ENCODE peak calls at places on chromosomes 2 and 18, in six cellular contexts. Z, L, Y, F, J and Q are unnamed samples.
A peak's percentile ranks its signal among the peaks of the same experiment; 100 is the strongest.

GRCh38 chr2:69770747-69771146 is 28.8 kb downstream of the ANXA4 start:
- DNase-seq in F (no peak), Z (no peak), Y (no peak), L (no peak), J (no peak), Q (no peak)

GRCh38 chr2:168729455-168729854 is 73.0 kb upstream of the NOSTRIN start:
- DNase-seq in Z (no peak), J (no peak), Y (no peak), L (no peak), F (no peak), Q (no peak)

GRCh38 chr2:201436141-201436540 is 15.1 kb downstream of the TRAK2 start:
- DNase-seq in J (peak; percentile 61), Z (no peak), Y (peak; percentile 12), L (no peak), F (no peak), Q (peak; percentile 6)

GRCh38 chr2:10097352-10098148 is 17.3 kb upstream of the CYS1 start:
- DNase-seq in L (peak; percentile 69), J (peak; percentile 55), F (peak; percentile 88), Y (peak; percentile 92), Z (no peak), Q (peak; percentile 64)

GRCh38 chr2:6826081-6826913 is 39.4 kb downstream of the CMPK2 start:
- DNase-seq in Z (no peak), F (peak; percentile 46), L (peak; percentile 67), Y (peak; percentile 49), J (peak; percentile 60), Q (peak; percentile 94)

GRCh38 chr2:125516496-125517109 is 1139.4 kb upstream of the GYPC start:
- DNase-seq in Y (no peak), L (peak; percentile 5), Z (peak; percentile 4), F (peak; percentile 15), J (no peak), Q (peak; percentile 2)

GRCh38 chr2:172429351-172429968 is 2.1 kb downstream of the ITGA6 start:
- DNase-seq in Z (no peak), F (no peak), J (peak; percentile 36), Y (peak; percentile 7), L (no peak), Q (peak; percentile 60)

GRCh38 chr18:23071285-23071684 is 64.0 kb upstream of the CABLES1 start:
- DNase-seq in Y (no peak), Z (no peak), J (peak; percentile 53), F (no peak), L (no peak), Q (no peak)

GRCh38 chr2:10903861-10904210 is 7.9 kb upstream of the KCNF1 start:
- DNase-seq in Y (no peak), F (no peak), J (no peak), L (no peak), Z (no peak), Q (no peak)

GRCh38 chr2:163778045-163778753 is 42.4 kb upstream of the FIGN start:
- DNase-seq in F (peak; percentile 79), Y (peak; percentile 72), L (peak; percentile 82), Z (no peak), J (peak; percentile 92), Q (no peak)

GRCh38 chr2:43024515-43024962 is 201.9 kb downstream of the ZFP36L2 start:
- DNase-seq in Z (peak; percentile 50), L (peak; percentile 73), F (peak; percentile 34), J (peak; percentile 55), Y (peak; percentile 64), Q (peak; percentile 69)

GRCh38 chr18:25038261-25038660 is 313.7 kb downstream of the ZNF521 start:
- DNase-seq in J (no peak), L (no peak), Z (peak; percentile 37), Y (no peak), F (no peak), Q (no peak)

GRCh38 chr2:42368817-42369550 is 8.0 kb upstream of the COX7A2L start:
- DNase-seq in Y (no peak), J (no peak), Z (no peak), L (peak; percentile 3), F (no peak), Q (peak; percentile 43)

GRCh38 chr2:201263774-201264173 is 3.4 kb downstream of the CASP8 start:
- DNase-seq in J (no peak), L (no peak), Z (no peak), Y (no peak), F (no peak), Q (no peak)

GRCh38 chr2:205947621-205948495 is 138.1 kb downstream of the INO80D start:
- DNase-seq in Y (peak; percentile 78), F (peak; percentile 58), Z (peak; percentile 63), L (peak; percentile 87), J (peak; percentile 78), Q (peak; percentile 76)

GRCh38 chr18:12477606-12478005 is 69.9 kb downstream of the PRELID3A start:
- DNase-seq in J (no peak), Y (no peak), Z (no peak), F (no peak), L (no peak), Q (no peak)

GRCh38 chr2:192035731-192036442 is 158.8 kb downstream of the TMEFF2 start:
- DNase-seq in L (peak; percentile 30), F (no peak), J (peak; percentile 60), Z (no peak), Y (peak; percentile 38), Q (no peak)

GRCh38 chr2:56287974-56288373 is 104.2 kb downstream of the CCDC85A start:
- DNase-seq in F (peak; percentile 44), J (peak; percentile 39), Z (no peak), Y (peak; percentile 44), L (no peak), Q (peak; percentile 8)

GRCh38 chr2:162301151-162301804 is 17.2 kb downstream of the IFIH1 start:
- DNase-seq in Y (peak; percentile 39), F (peak; percentile 13), J (peak; percentile 72), Z (peak; percentile 31), L (peak; percentile 83), Q (peak; percentile 83)

GRCh38 chr2:30265441-30266015 is 34.2 kb downstream of the LBH start:
- DNase-seq in F (no peak), Y (peak; percentile 66), J (peak; percentile 72), L (peak; percentile 55), Z (no peak), Q (peak; percentile 31)

GRCh38 chr2:212928681-212929080 is 222.7 kb downstream of the IKZF2 start:
- DNase-seq in Y (peak; percentile 20), Z (no peak), F (no peak), J (peak; percentile 90), L (peak; percentile 80), Q (no peak)

GRCh38 chr2:160689441-160689840 is 195.8 kb upstream of the RBMS1 start:
- DNase-seq in Z (no peak), L (no peak), Y (no peak), J (no peak), F (no peak), Q (no peak)

GRCh38 chr2:1997976-1998375 is 253.7 kb upstream of the PXDN start:
- DNase-seq in Z (no peak), J (no peak), F (no peak), L (no peak), Y (no peak), Q (no peak)

GRCh38 chr2:237691200-237691907 is 64.0 kb downstream of the LRRFIP1 start:
- DNase-seq in F (no peak), L (no peak), Z (peak; percentile 49), J (no peak), Y (no peak), Q (peak; percentile 61)

GRCh38 chr2:166112193-166112605 is 15.6 kb downstream of the SCN1A start:
- DNase-seq in L (no peak), Y (no peak), Z (no peak), F (no peak), J (no peak), Q (no peak)

GRCh38 chr2:25300001-25300400 is 41.7 kb downstream of the DNMT3A start:
- DNase-seq in L (no peak), F (no peak), Z (no peak), J (no peak), Y (no peak), Q (no peak)

GRCh38 chr2:31353121-31353520 is 61.4 kb downstream of the XDH start:
- DNase-seq in L (no peak), Z (no peak), Y (no peak), J (no peak), F (no peak), Q (no peak)

GRCh38 chr2:174702541-174702940 is 61.7 kb downstream of the CHRNA1 start:
- DNase-seq in J (no peak), L (no peak), Y (no peak), F (no peak), Z (no peak), Q (no peak)

GRCh38 chr2:128519517-128520215 is 201.0 kb upstream of the HS6ST1 start:
- DNase-seq in Y (no peak), F (no peak), Z (no peak), L (no peak), J (no peak), Q (no peak)

GRCh38 chr2:209911486-209911885 is 91.0 kb upstream of the RPE start:
- DNase-seq in Z (no peak), J (no peak), L (no peak), Y (no peak), F (no peak), Q (no peak)

GRCh38 chr2:181586569-181587076 is 70.3 kb downstream of the CERKL start:
- DNase-seq in L (no peak), F (peak; percentile 33), Y (no peak), J (no peak), Z (no peak), Q (no peak)

GRCh38 chr2:68774569-68775271 is 40.1 kb downstream of the ARHGAP25 start:
- DNase-seq in Y (no peak), F (no peak), J (no peak), Z (no peak), L (peak; percentile 77), Q (peak; percentile 90)